ENCODE peak calls at places on chromosomes 16 and 17, in nine cellular contexts. One of them, this sample, is unnamed.

GRCh38 chr17:82238562-82239201 is 9.8 kb downstream of the SLC16A3 start:
- DNase-seq in H9: no peak
- DNase-seq in HFFc6: peak
- DNase-seq in heart right ventricle: peak
- DNase-seq in OCI-LY7: no peak
- DNase-seq in AG09319: no peak
- DNase-seq in choroid plexus epithelial cell: peak
- DNase-seq in BE2C: peak
- DNase-seq in endothelial cell: peak
- DNase-seq in this sample: no peak

GRCh38 chr16:51383909-51384308 is 232.8 kb upstream of the SALL1 start:
- DNase-seq in H9: no peak
- DNase-seq in choroid plexus epithelial cell: no peak
- DNase-seq in HFFc6: no peak
- DNase-seq in endothelial cell: no peak
- DNase-seq in BE2C: no peak
- DNase-seq in AG09319: no peak
- DNase-seq in heart right ventricle: no peak
- DNase-seq in OCI-LY7: no peak
- DNase-seq in this sample: no peak

GRCh38 chr16:8926827-8927226 is 36.9 kb downstream of the USP7 start:
- DNase-seq in heart right ventricle: no peak
- DNase-seq in BE2C: no peak
- DNase-seq in HFFc6: no peak
- DNase-seq in AG09319: no peak
- DNase-seq in choroid plexus epithelial cell: no peak
- DNase-seq in H9: no peak
- DNase-seq in OCI-LY7: no peak
- DNase-seq in endothelial cell: no peak
- DNase-seq in this sample: no peak

GRCh38 chr16:49755291-49755611 is 100.7 kb downstream of the ZNF423 start:
- DNase-seq in BE2C: no peak
- DNase-seq in AG09319: peak
- DNase-seq in choroid plexus epithelial cell: peak
- DNase-seq in HFFc6: no peak
- DNase-seq in endothelial cell: peak
- DNase-seq in H9: no peak
- DNase-seq in OCI-LY7: no peak
- DNase-seq in heart right ventricle: no peak
- DNase-seq in this sample: no peak

GRCh38 chr16:19696312-19696711 is 21.7 kb downstream of the KNOP1 start:
- DNase-seq in H9: no peak
- DNase-seq in BE2C: no peak
- DNase-seq in HFFc6: peak
- DNase-seq in endothelial cell: no peak
- DNase-seq in heart right ventricle: peak
- DNase-seq in AG09319: peak
- DNase-seq in OCI-LY7: no peak
- DNase-seq in choroid plexus epithelial cell: peak
- DNase-seq in this sample: no peak

GRCh38 chr16:81293909-81294802 is 20.6 kb upstream of the GAN start:
- DNase-seq in endothelial cell: no peak
- DNase-seq in HFFc6: no peak
- DNase-seq in BE2C: no peak
- DNase-seq in H9: no peak
- DNase-seq in OCI-LY7: no peak
- DNase-seq in AG09319: no peak
- DNase-seq in choroid plexus epithelial cell: peak
- DNase-seq in heart right ventricle: no peak
- DNase-seq in this sample: no peak

GRCh38 chr17:72030067-72030899 is 90.5 kb upstream of the SOX9 start:
- DNase-seq in AG09319: peak
- DNase-seq in H9: peak
- DNase-seq in choroid plexus epithelial cell: peak
- DNase-seq in HFFc6: peak
- DNase-seq in heart right ventricle: peak
- DNase-seq in BE2C: peak
- DNase-seq in OCI-LY7: peak
- DNase-seq in endothelial cell: peak
- DNase-seq in this sample: peak

GRCh38 chr16:31868701-31869167 is 4.9 kb upstream of the ZNF267 start:
- DNase-seq in heart right ventricle: peak
- DNase-seq in HFFc6: peak
- DNase-seq in endothelial cell: peak
- DNase-seq in OCI-LY7: peak
- DNase-seq in AG09319: no peak
- DNase-seq in BE2C: peak
- DNase-seq in choroid plexus epithelial cell: peak
- DNase-seq in H9: peak
- DNase-seq in this sample: peak

GRCh38 chr17:45221081-45221996 is at the start of gene FMNL1:
- DNase-seq in choroid plexus epithelial cell: no peak
- DNase-seq in BE2C: no peak
- DNase-seq in endothelial cell: no peak
- DNase-seq in AG09319: no peak
- DNase-seq in heart right ventricle: peak
- DNase-seq in HFFc6: no peak
- DNase-seq in OCI-LY7: peak
- DNase-seq in H9: no peak
- DNase-seq in this sample: peak

GRCh38 chr17:29346462-29346861 is 43.7 kb upstream of the TAOK1 start:
- DNase-seq in endothelial cell: no peak
- DNase-seq in OCI-LY7: no peak
- DNase-seq in heart right ventricle: no peak
- DNase-seq in AG09319: no peak
- DNase-seq in HFFc6: no peak
- DNase-seq in H9: no peak
- DNase-seq in BE2C: no peak
- DNase-seq in choroid plexus epithelial cell: no peak
- DNase-seq in this sample: no peak

GRCh38 chr16:71201556-71201955 is 29.0 kb downstream of the HYDIN start:
- DNase-seq in AG09319: no peak
- DNase-seq in HFFc6: no peak
- DNase-seq in OCI-LY7: no peak
- DNase-seq in choroid plexus epithelial cell: no peak
- DNase-seq in BE2C: no peak
- DNase-seq in endothelial cell: no peak
- DNase-seq in heart right ventricle: no peak
- DNase-seq in H9: no peak
- DNase-seq in this sample: no peak

GRCh38 chr17:43772877-43773648 is 5.7 kb downstream of the DUSP3 start:
- DNase-seq in HFFc6: no peak
- DNase-seq in AG09319: no peak
- DNase-seq in endothelial cell: no peak
- DNase-seq in OCI-LY7: no peak
- DNase-seq in BE2C: no peak
- DNase-seq in H9: no peak
- DNase-seq in heart right ventricle: no peak
- DNase-seq in choroid plexus epithelial cell: no peak
- DNase-seq in this sample: no peak

GRCh38 chr16:19842758-19843157 is 41.9 kb downstream of the GPRC5B start:
- DNase-seq in heart right ventricle: no peak
- DNase-seq in AG09319: no peak
- DNase-seq in endothelial cell: no peak
- DNase-seq in H9: no peak
- DNase-seq in choroid plexus epithelial cell: no peak
- DNase-seq in BE2C: no peak
- DNase-seq in OCI-LY7: no peak
- DNase-seq in HFFc6: no peak
- DNase-seq in this sample: peak

GRCh38 chr16:65834680-65835079 is 531.8 kb upstream of the CDH5 start:
- DNase-seq in OCI-LY7: no peak
- DNase-seq in HFFc6: no peak
- DNase-seq in AG09319: no peak
- DNase-seq in H9: no peak
- DNase-seq in choroid plexus epithelial cell: no peak
- DNase-seq in heart right ventricle: no peak
- DNase-seq in endothelial cell: no peak
- DNase-seq in BE2C: no peak
- DNase-seq in this sample: no peak

GRCh38 chr17:199806-200603 is 18.6 kb upstream of the DOC2B start:
- DNase-seq in AG09319: no peak
- DNase-seq in H9: no peak
- DNase-seq in OCI-LY7: no peak
- DNase-seq in heart right ventricle: peak
- DNase-seq in HFFc6: no peak
- DNase-seq in endothelial cell: peak
- DNase-seq in choroid plexus epithelial cell: no peak
- DNase-seq in BE2C: no peak
- DNase-seq in this sample: no peak

GRCh38 chr17:31834448-31834847 is 24.6 kb downstream of the COPRS start:
- DNase-seq in HFFc6: no peak
- DNase-seq in BE2C: no peak
- DNase-seq in H9: no peak
- DNase-seq in OCI-LY7: no peak
- DNase-seq in AG09319: no peak
- DNase-seq in choroid plexus epithelial cell: peak
- DNase-seq in endothelial cell: no peak
- DNase-seq in heart right ventricle: no peak
- DNase-seq in this sample: no peak

GRCh38 chr17:46033392-46033791 is 34.3 kb downstream of the STH start:
- DNase-seq in HFFc6: no peak
- DNase-seq in choroid plexus epithelial cell: no peak
- DNase-seq in OCI-LY7: no peak
- DNase-seq in H9: no peak
- DNase-seq in heart right ventricle: no peak
- DNase-seq in AG09319: no peak
- DNase-seq in BE2C: no peak
- DNase-seq in endothelial cell: no peak
- DNase-seq in this sample: no peak

GRCh38 chr17:10429416-10430045 is 7.8 kb upstream of the MYH8 start:
- DNase-seq in OCI-LY7: no peak
- DNase-seq in choroid plexus epithelial cell: no peak
- DNase-seq in endothelial cell: no peak
- DNase-seq in H9: no peak
- DNase-seq in BE2C: no peak
- DNase-seq in heart right ventricle: no peak
- DNase-seq in AG09319: no peak
- DNase-seq in HFFc6: peak
- DNase-seq in this sample: no peak

GRCh38 chr16:920722-921121 is 50.1 kb downstream of the LMF1 start:
- DNase-seq in endothelial cell: no peak
- DNase-seq in choroid plexus epithelial cell: peak
- DNase-seq in OCI-LY7: no peak
- DNase-seq in AG09319: peak
- DNase-seq in heart right ventricle: peak
- DNase-seq in BE2C: peak
- DNase-seq in H9: no peak
- DNase-seq in HFFc6: peak
- DNase-seq in this sample: peak

GRCh38 chr16:35311475-35311874 is 1852.1 kb downstream of the TP53TG3F start:
- DNase-seq in HFFc6: no peak
- DNase-seq in heart right ventricle: no peak
- DNase-seq in OCI-LY7: no peak
- DNase-seq in choroid plexus epithelial cell: no peak
- DNase-seq in endothelial cell: no peak
- DNase-seq in H9: no peak
- DNase-seq in AG09319: no peak
- DNase-seq in BE2C: no peak
- DNase-seq in this sample: no peak
- TF ChIP-seq CTCF in HFFc6: no peak
- TF ChIP-seq CTCF in heart right ventricle: no peak
- TF ChIP-seq CTCF in OCI-LY7: no peak
- TF ChIP-seq CTCF in choroid plexus epithelial cell: no peak
- TF ChIP-seq CTCF in endothelial cell: no peak
- TF ChIP-seq CTCF in H9: no peak
- TF ChIP-seq CTCF in AG09319: no peak
- TF ChIP-seq CTCF in BE2C: no peak
- TF ChIP-seq CTCF in this sample: no peak

GRCh38 chr16:10561425-10561824 is 19.0 kb downstream of the EMP2 start:
- DNase-seq in choroid plexus epithelial cell: no peak
- DNase-seq in H9: no peak
- DNase-seq in OCI-LY7: no peak
- DNase-seq in HFFc6: no peak
- DNase-seq in endothelial cell: no peak
- DNase-seq in AG09319: no peak
- DNase-seq in BE2C: no peak
- DNase-seq in heart right ventricle: no peak
- DNase-seq in this sample: no peak

GRCh38 chr16:10564591-10564990 is 15.8 kb downstream of the EMP2 start:
- DNase-seq in endothelial cell: no peak
- DNase-seq in H9: no peak
- DNase-seq in AG09319: no peak
- DNase-seq in heart right ventricle: no peak
- DNase-seq in OCI-LY7: no peak
- DNase-seq in HFFc6: no peak
- DNase-seq in BE2C: no peak
- DNase-seq in choroid plexus epithelial cell: no peak
- DNase-seq in this sample: no peak

GRCh38 chr16:10565167-10565566 is 15.2 kb downstream of the EMP2 start:
- DNase-seq in BE2C: no peak
- DNase-seq in AG09319: no peak
- DNase-seq in H9: no peak
- DNase-seq in choroid plexus epithelial cell: no peak
- DNase-seq in heart right ventricle: no peak
- DNase-seq in HFFc6: no peak
- DNase-seq in OCI-LY7: no peak
- DNase-seq in endothelial cell: no peak
- DNase-seq in this sample: no peak

GRCh38 chr16:10561001-10561400 is 19.4 kb downstream of the EMP2 start:
- DNase-seq in endothelial cell: no peak
- DNase-seq in heart right ventricle: no peak
- DNase-seq in AG09319: no peak
- DNase-seq in choroid plexus epithelial cell: no peak
- DNase-seq in OCI-LY7: no peak
- DNase-seq in HFFc6: no peak
- DNase-seq in H9: no peak
- DNase-seq in BE2C: no peak
- DNase-seq in this sample: no peak

GRCh38 chr16:10562361-10562899 is 18.0 kb downstream of the EMP2 start:
- DNase-seq in OCI-LY7: no peak
- DNase-seq in choroid plexus epithelial cell: no peak
- DNase-seq in H9: no peak
- DNase-seq in BE2C: no peak
- DNase-seq in AG09319: no peak
- DNase-seq in HFFc6: no peak
- DNase-seq in heart right ventricle: no peak
- DNase-seq in endothelial cell: no peak
- DNase-seq in this sample: no peak
- TF ChIP-seq CTCF in OCI-LY7: no peak
- TF ChIP-seq CTCF in choroid plexus epithelial cell: no peak
- TF ChIP-seq CTCF in H9: no peak
- TF ChIP-seq CTCF in BE2C: no peak
- TF ChIP-seq CTCF in AG09319: no peak
- TF ChIP-seq CTCF in HFFc6: no peak
- TF ChIP-seq CTCF in heart right ventricle: no peak
- TF ChIP-seq CTCF in endothelial cell: no peak
- TF ChIP-seq CTCF in this sample: no peak

GRCh38 chr17:34360571-34360970 is 2.5 kb downstream of the CCL1 start:
- DNase-seq in AG09319: no peak
- DNase-seq in HFFc6: no peak
- DNase-seq in heart right ventricle: no peak
- DNase-seq in choroid plexus epithelial cell: no peak
- DNase-seq in BE2C: no peak
- DNase-seq in endothelial cell: no peak
- DNase-seq in OCI-LY7: no peak
- DNase-seq in H9: no peak
- DNase-seq in this sample: no peak
- TF ChIP-seq CTCF in AG09319: no peak
- TF ChIP-seq CTCF in HFFc6: no peak
- TF ChIP-seq CTCF in heart right ventricle: no peak
- TF ChIP-seq CTCF in choroid plexus epithelial cell: no peak
- TF ChIP-seq CTCF in BE2C: no peak
- TF ChIP-seq CTCF in endothelial cell: no peak
- TF ChIP-seq CTCF in OCI-LY7: no peak
- TF ChIP-seq CTCF in H9: no peak
- TF ChIP-seq CTCF in this sample: no peak

GRCh38 chr17:48347203-48347602 is 82.8 kb downstream of the SKAP1 start:
- DNase-seq in OCI-LY7: no peak
- DNase-seq in choroid plexus epithelial cell: no peak
- DNase-seq in endothelial cell: no peak
- DNase-seq in AG09319: no peak
- DNase-seq in BE2C: no peak
- DNase-seq in heart right ventricle: no peak
- DNase-seq in H9: no peak
- DNase-seq in HFFc6: no peak
- DNase-seq in this sample: no peak
- TF ChIP-seq CTCF in OCI-LY7: no peak
- TF ChIP-seq CTCF in choroid plexus epithelial cell: no peak
- TF ChIP-seq CTCF in endothelial cell: no peak
- TF ChIP-seq CTCF in AG09319: no peak
- TF ChIP-seq CTCF in BE2C: no peak
- TF ChIP-seq CTCF in heart right ventricle: no peak
- TF ChIP-seq CTCF in H9: no peak
- TF ChIP-seq CTCF in HFFc6: no peak
- TF ChIP-seq CTCF in this sample: no peak